ENCODE peak calls at places on chromosome X, in nine cellular contexts. N is DMS53; V is lung microvascular endothelial cell; X is activated CD4-positive, alpha-beta T cell treated with anti-CD3 and anti-CD28 coated beads for 1 hour; E is breast epithelium; G is astrocyte of the hippocampus; U is cardiac fibroblast; Q is ecto neural progenitor cell; W is T-helper 2 cell. Y is an unnamed sample.

GRCh38 chrX:15606064-15606590 is 5.4 kb upstream of the ACE2 start:
- DNase-seq in V (no peak), U (no peak), G (no peak), W (no peak), Q (no peak), X (no peak), N (no peak), E (no peak), Y (no peak)

GRCh38 chrX:71170660-71171059 is 26.0 kb downstream of the NLGN3 start:
- DNase-seq in W (no peak), X (no peak), Q (no peak), V (no peak), U (no peak), E (no peak), N (no peak), G (no peak), Y (no peak)

GRCh38 chrX:1249101-1249887 is 19.3 kb upstream of the CSF2RA start:
- DNase-seq in X (peak; percentile 25), G (no peak), E (no peak), W (no peak), N (no peak), V (peak; percentile 2), U (peak; percentile 5), Q (peak; percentile 83), Y (no peak)

GRCh38 chrX:10350221-10350620 is 193.4 kb downstream of the CLCN4 start:
- DNase-seq in G (no peak), E (no peak), Q (no peak), N (no peak), U (no peak), V (no peak), X (no peak), W (no peak), Y (no peak)

GRCh38 chrX:74923942-74924448 is 1.3 kb downstream of the NEXMIF start:
- DNase-seq in X (no peak), V (no peak), U (no peak), E (no peak), N (peak; percentile 79), W (no peak), Q (peak; percentile 48), G (peak; percentile 43), Y (no peak)

GRCh38 chrX:103520391-103520790 is 1.1 kb upstream of the RAB40A start:
- DNase-seq in N (peak; percentile 2), V (no peak), U (peak; percentile 73), Q (no peak), G (peak; percentile 79), X (no peak), W (no peak), E (no peak), Y (no peak)

GRCh38 chrX:82677281-82677680 is 830.8 kb upstream of the POU3F4 start:
- DNase-seq in W (no peak), X (no peak), E (no peak), N (no peak), Q (no peak), G (no peak), V (no peak), U (peak; percentile 2), Y (no peak)

GRCh38 chrX:39633293-39633692 is 464.5 kb downstream of the BCOR start:
- DNase-seq in G (peak; percentile 57), X (no peak), N (no peak), W (no peak), U (peak; percentile 5), Q (no peak), E (no peak), V (no peak), Y (no peak)

GRCh38 chrX:136086521-136086920 is 60.8 kb upstream of the FHL1 start:
- DNase-seq in V (no peak), W (no peak), X (no peak), G (no peak), Q (no peak), E (no peak), U (peak; percentile 27), N (no peak), Y (no peak)

GRCh38 chrX:124981420-124981819 is 338.3 kb upstream of the TEX13C start:
- DNase-seq in E (no peak), W (no peak), U (no peak), G (no peak), N (no peak), V (no peak), X (no peak), Q (no peak), Y (no peak)

GRCh38 chrX:154827624-154828408 is 6.6 kb downstream of the SMIM9 start:
- DNase-seq in U (no peak), N (no peak), G (no peak), Q (no peak), V (peak; percentile 78), E (no peak), W (no peak), X (no peak), Y (no peak)

GRCh38 chrX:32170481-32170880 is 1040.9 kb downstream of the DMD start:
- DNase-seq in V (no peak), Q (no peak), W (no peak), X (no peak), N (no peak), G (no peak), E (no peak), U (no peak), Y (no peak)

GRCh38 chrX:150508018-150508417 is 60.4 kb upstream of the MTM1 start:
- DNase-seq in E (no peak), G (no peak), Q (no peak), U (no peak), W (no peak), N (no peak), X (no peak), V (no peak), Y (no peak)

GRCh38 chrX:78759081-78759480 is 11.6 kb downstream of the LPAR4 start:
- DNase-seq in Q (no peak), U (no peak), G (no peak), X (no peak), E (no peak), W (no peak), V (no peak), N (no peak), Y (no peak)

GRCh38 chrX:10106801-10107200 is 50.0 kb upstream of the CLCN4 start:
- DNase-seq in V (no peak), X (peak; percentile 33), N (no peak), U (no peak), G (no peak), Q (no peak), E (no peak), W (no peak), Y (no peak)

GRCh38 chrX:72023071-72023470 is 108.6 kb downstream of the RTL5 start:
- DNase-seq in G (no peak), V (no peak), W (no peak), U (no peak), X (no peak), Q (no peak), N (no peak), E (no peak), Y (no peak)

GRCh38 chrX:67781132-67781531 is 237.3 kb downstream of the AR start:
- DNase-seq in E (no peak), X (no peak), V (peak; percentile 78), N (no peak), W (no peak), G (no peak), U (no peak), Q (no peak), Y (no peak)

GRCh38 chrX:98071331-98071730 is 1187.6 kb downstream of the RPA4 start:
- DNase-seq in G (peak; percentile 30), X (no peak), U (no peak), V (no peak), W (no peak), Q (no peak), N (no peak), E (no peak), Y (no peak)

GRCh38 chrX:54484666-54485065 is 11.4 kb downstream of the FGD1 start:
- DNase-seq in X (no peak), V (no peak), U (no peak), G (no peak), W (no peak), E (no peak), N (no peak), Q (no peak), Y (no peak)

GRCh38 chrX:42496239-42496638 is 281.7 kb downstream of the PPP1R2C start:
- DNase-seq in V (no peak), W (no peak), Q (no peak), U (no peak), G (peak; percentile 37), N (peak; percentile 22), E (no peak), X (no peak), Y (no peak)

GRCh38 chrX:24081661-24082154 is 27.0 kb downstream of the EIF2S3 start:
- DNase-seq in V (peak; percentile 84), G (peak; percentile 59), X (peak; percentile 18), E (peak; percentile 49), Q (peak; percentile 78), N (peak; percentile 91), U (peak; percentile 72), W (no peak), Y (peak; percentile 6)

GRCh38 chrX:153321381-153322105 is at the start of gene PNMA6F:
- DNase-seq in Q (no peak), E (no peak), X (no peak), U (no peak), W (no peak), N (no peak), G (no peak), V (no peak), Y (no peak)

Y was measured in stimulated activated CD4-positive, alpha-beta T cell treated with anti-CD3 and anti-CD28 coated beads, TNF-alpha, amount 100 ng/mL, for 1 hour.